ENCODE peak calls at places on chromosome X, in ten cellular contexts. One of them, this sample, is unnamed.

GRCh38 chrX:101057095-101057714 is 5.3 kb upstream of the TRMT2B start:
- DNase-seq in IMR-90: peak
- DNase-seq in amygdala: no peak
- DNase-seq in NCI-H1105: no peak
- DNase-seq in H9: no peak
- DNase-seq in GM12892: no peak
- DNase-seq in putamen: no peak
- DNase-seq in nucleus accumbens: no peak
- DNase-seq in T47D: no peak
- DNase-seq in tibial artery: no peak
- DNase-seq in this sample: peak

GRCh38 chrX:13937370-13938052 is 92.2 kb downstream of the GEMIN8 start:
- DNase-seq in H9: no peak
- DNase-seq in IMR-90: peak
- DNase-seq in tibial artery: no peak
- DNase-seq in nucleus accumbens: no peak
- DNase-seq in putamen: peak
- DNase-seq in amygdala: no peak
- DNase-seq in T47D: no peak
- DNase-seq in GM12892: no peak
- DNase-seq in NCI-H1105: no peak
- DNase-seq in this sample: no peak

GRCh38 chrX:42025861-42026260 is 102.5 kb upstream of the CASK start:
- DNase-seq in GM12892: no peak
- DNase-seq in tibial artery: no peak
- DNase-seq in amygdala: no peak
- DNase-seq in putamen: no peak
- DNase-seq in NCI-H1105: no peak
- DNase-seq in T47D: no peak
- DNase-seq in nucleus accumbens: no peak
- DNase-seq in H9: no peak
- DNase-seq in IMR-90: no peak
- DNase-seq in this sample: no peak

GRCh38 chrX:52988985-52989917 is 30.9 kb upstream of the FAM156A start:
- DNase-seq in T47D: no peak
- DNase-seq in IMR-90: no peak
- DNase-seq in GM12892: no peak
- DNase-seq in tibial artery: no peak
- DNase-seq in amygdala: no peak
- DNase-seq in NCI-H1105: no peak
- DNase-seq in H9: no peak
- DNase-seq in nucleus accumbens: no peak
- DNase-seq in putamen: no peak
- DNase-seq in this sample: no peak

GRCh38 chrX:136542281-136542680 is 10.3 kb downstream of the VGLL1 start:
- DNase-seq in tibial artery: no peak
- DNase-seq in T47D: no peak
- DNase-seq in H9: no peak
- DNase-seq in GM12892: no peak
- DNase-seq in NCI-H1105: no peak
- DNase-seq in putamen: no peak
- DNase-seq in IMR-90: no peak
- DNase-seq in nucleus accumbens: no peak
- DNase-seq in amygdala: no peak
- DNase-seq in this sample: no peak

GRCh38 chrX:152641996-152642395 is 4.3 kb downstream of the GABRQ start:
- DNase-seq in tibial artery: no peak
- DNase-seq in IMR-90: peak
- DNase-seq in nucleus accumbens: peak
- DNase-seq in putamen: peak
- DNase-seq in amygdala: no peak
- DNase-seq in H9: peak
- DNase-seq in GM12892: no peak
- DNase-seq in NCI-H1105: no peak
- DNase-seq in T47D: peak
- DNase-seq in this sample: no peak

GRCh38 chrX:19811807-19812604 is 75.4 kb downstream of the SH3KBP1 start:
- DNase-seq in GM12892: no peak
- DNase-seq in IMR-90: peak
- DNase-seq in H9: no peak
- DNase-seq in amygdala: no peak
- DNase-seq in tibial artery: no peak
- DNase-seq in putamen: no peak
- DNase-seq in T47D: no peak
- DNase-seq in nucleus accumbens: no peak
- DNase-seq in NCI-H1105: no peak
- DNase-seq in this sample: no peak

GRCh38 chrX:15882704-15883539 is 28.3 kb upstream of the AP1S2 start:
- DNase-seq in NCI-H1105: no peak
- DNase-seq in putamen: no peak
- DNase-seq in T47D: no peak
- DNase-seq in nucleus accumbens: no peak
- DNase-seq in IMR-90: peak
- DNase-seq in tibial artery: no peak
- DNase-seq in H9: no peak
- DNase-seq in amygdala: no peak
- DNase-seq in GM12892: no peak
- DNase-seq in this sample: no peak

This sample was measured in NCI-H460.